ENCODE peak calls at places on chromosomes 5 and 9, in nine cellular contexts. One of them, this sample, is unnamed.

GRCh38 chr5:112049738-112050137 is 292.7 kb upstream of the NREP start:
- DNase-seq in cardiac muscle cell: no peak
- DNase-seq in HEK293T: no peak
- DNase-seq in KG1: no peak
- DNase-seq in stimulated activated naive CD8-positive, alpha-beta T cell treated with anti-CD3 and anti-CD28 coated beads, Interleukin-15, Interleukin-2, amounts not matched to agents 100 U/mL and 50 U/mL, for 24 hours: no peak
- DNase-seq in stimulated activated CD8-positive, alpha-beta memory T cell treated with anti-CD3 and anti-CD28 coated beads, Interleukin-15, amount 100 ng/mL, for 4 hours: no peak
- DNase-seq in astrocyte of the spinal cord: no peak
- DNase-seq in frontal cortex: no peak
- DNase-seq in LHCN-M2: no peak
- DNase-seq in this sample: no peak

GRCh38 chr9:113808391-113809191 is 67.5 kb upstream of the ZNF618 start:
- DNase-seq in HEK293T: no peak
- DNase-seq in frontal cortex: no peak
- DNase-seq in LHCN-M2: peak
- DNase-seq in astrocyte of the spinal cord: peak
- DNase-seq in stimulated activated CD8-positive, alpha-beta memory T cell treated with anti-CD3 and anti-CD28 coated beads, Interleukin-15, amount 100 ng/mL, for 4 hours: no peak
- DNase-seq in stimulated activated naive CD8-positive, alpha-beta T cell treated with anti-CD3 and anti-CD28 coated beads, Interleukin-15, Interleukin-2, amounts not matched to agents 100 U/mL and 50 U/mL, for 24 hours: no peak
- DNase-seq in KG1: no peak
- DNase-seq in cardiac muscle cell: peak
- DNase-seq in this sample: no peak

GRCh38 chr5:54090495-54091084 is 219.8 kb downstream of the ARL15 start:
- DNase-seq in stimulated activated naive CD8-positive, alpha-beta T cell treated with anti-CD3 and anti-CD28 coated beads, Interleukin-15, Interleukin-2, amounts not matched to agents 100 U/mL and 50 U/mL, for 24 hours: no peak
- DNase-seq in frontal cortex: no peak
- DNase-seq in LHCN-M2: peak
- DNase-seq in cardiac muscle cell: peak
- DNase-seq in HEK293T: peak
- DNase-seq in stimulated activated CD8-positive, alpha-beta memory T cell treated with anti-CD3 and anti-CD28 coated beads, Interleukin-15, amount 100 ng/mL, for 4 hours: no peak
- DNase-seq in KG1: no peak
- DNase-seq in astrocyte of the spinal cord: peak
- DNase-seq in this sample: no peak

GRCh38 chr9:88775559-88775958 is 215.7 kb upstream of the S1PR3 start:
- DNase-seq in HEK293T: no peak
- DNase-seq in LHCN-M2: no peak
- DNase-seq in KG1: no peak
- DNase-seq in astrocyte of the spinal cord: peak
- DNase-seq in frontal cortex: no peak
- DNase-seq in stimulated activated CD8-positive, alpha-beta memory T cell treated with anti-CD3 and anti-CD28 coated beads, Interleukin-15, amount 100 ng/mL, for 4 hours: no peak
- DNase-seq in cardiac muscle cell: no peak
- DNase-seq in stimulated activated naive CD8-positive, alpha-beta T cell treated with anti-CD3 and anti-CD28 coated beads, Interleukin-15, Interleukin-2, amounts not matched to agents 100 U/mL and 50 U/mL, for 24 hours: no peak
- DNase-seq in this sample: no peak

GRCh38 chr5:179258001-179258921 is 87.0 kb downstream of the ADAMTS2 start:
- DNase-seq in frontal cortex: no peak
- DNase-seq in LHCN-M2: no peak
- DNase-seq in HEK293T: no peak
- DNase-seq in astrocyte of the spinal cord: no peak
- DNase-seq in stimulated activated naive CD8-positive, alpha-beta T cell treated with anti-CD3 and anti-CD28 coated beads, Interleukin-15, Interleukin-2, amounts not matched to agents 100 U/mL and 50 U/mL, for 24 hours: no peak
- DNase-seq in KG1: no peak
- DNase-seq in cardiac muscle cell: no peak
- DNase-seq in stimulated activated CD8-positive, alpha-beta memory T cell treated with anti-CD3 and anti-CD28 coated beads, Interleukin-15, amount 100 ng/mL, for 4 hours: no peak
- DNase-seq in this sample: no peak

GRCh38 chr5:43780586-43780985 is 177.6 kb downstream of the NNT start:
- DNase-seq in stimulated activated CD8-positive, alpha-beta memory T cell treated with anti-CD3 and anti-CD28 coated beads, Interleukin-15, amount 100 ng/mL, for 4 hours: no peak
- DNase-seq in cardiac muscle cell: peak
- DNase-seq in astrocyte of the spinal cord: peak
- DNase-seq in stimulated activated naive CD8-positive, alpha-beta T cell treated with anti-CD3 and anti-CD28 coated beads, Interleukin-15, Interleukin-2, amounts not matched to agents 100 U/mL and 50 U/mL, for 24 hours: no peak
- DNase-seq in HEK293T: no peak
- DNase-seq in frontal cortex: no peak
- DNase-seq in KG1: no peak
- DNase-seq in LHCN-M2: peak
- DNase-seq in this sample: no peak

GRCh38 chr5:172509405-172509781 is 55.1 kb upstream of the SH3PXD2B start:
- DNase-seq in cardiac muscle cell: no peak
- DNase-seq in astrocyte of the spinal cord: no peak
- DNase-seq in HEK293T: no peak
- DNase-seq in LHCN-M2: no peak
- DNase-seq in stimulated activated CD8-positive, alpha-beta memory T cell treated with anti-CD3 and anti-CD28 coated beads, Interleukin-15, amount 100 ng/mL, for 4 hours: no peak
- DNase-seq in stimulated activated naive CD8-positive, alpha-beta T cell treated with anti-CD3 and anti-CD28 coated beads, Interleukin-15, Interleukin-2, amounts not matched to agents 100 U/mL and 50 U/mL, for 24 hours: no peak
- DNase-seq in frontal cortex: no peak
- DNase-seq in KG1: no peak
- DNase-seq in this sample: no peak

GRCh38 chr5:109921735-109922395 is 232.1 kb downstream of the MAN2A1 start:
- DNase-seq in astrocyte of the spinal cord: no peak
- DNase-seq in stimulated activated naive CD8-positive, alpha-beta T cell treated with anti-CD3 and anti-CD28 coated beads, Interleukin-15, Interleukin-2, amounts not matched to agents 100 U/mL and 50 U/mL, for 24 hours: peak
- DNase-seq in stimulated activated CD8-positive, alpha-beta memory T cell treated with anti-CD3 and anti-CD28 coated beads, Interleukin-15, amount 100 ng/mL, for 4 hours: no peak
- DNase-seq in HEK293T: no peak
- DNase-seq in LHCN-M2: peak
- DNase-seq in KG1: no peak
- DNase-seq in cardiac muscle cell: no peak
- DNase-seq in frontal cortex: no peak
- DNase-seq in this sample: peak

GRCh38 chr9:107523539-107523938 is 34.0 kb upstream of the KLF4 start:
- DNase-seq in stimulated activated CD8-positive, alpha-beta memory T cell treated with anti-CD3 and anti-CD28 coated beads, Interleukin-15, amount 100 ng/mL, for 4 hours: no peak
- DNase-seq in astrocyte of the spinal cord: no peak
- DNase-seq in LHCN-M2: no peak
- DNase-seq in HEK293T: no peak
- DNase-seq in cardiac muscle cell: no peak
- DNase-seq in stimulated activated naive CD8-positive, alpha-beta T cell treated with anti-CD3 and anti-CD28 coated beads, Interleukin-15, Interleukin-2, amounts not matched to agents 100 U/mL and 50 U/mL, for 24 hours: no peak
- DNase-seq in frontal cortex: no peak
- DNase-seq in KG1: no peak
- DNase-seq in this sample: no peak

GRCh38 chr5:39328731-39329130 is 35.6 kb downstream of the C9 start:
- DNase-seq in astrocyte of the spinal cord: no peak
- DNase-seq in stimulated activated naive CD8-positive, alpha-beta T cell treated with anti-CD3 and anti-CD28 coated beads, Interleukin-15, Interleukin-2, amounts not matched to agents 100 U/mL and 50 U/mL, for 24 hours: no peak
- DNase-seq in frontal cortex: no peak
- DNase-seq in LHCN-M2: no peak
- DNase-seq in stimulated activated CD8-positive, alpha-beta memory T cell treated with anti-CD3 and anti-CD28 coated beads, Interleukin-15, amount 100 ng/mL, for 4 hours: no peak
- DNase-seq in HEK293T: no peak
- DNase-seq in KG1: no peak
- DNase-seq in cardiac muscle cell: peak
- DNase-seq in this sample: no peak

GRCh38 chr9:100652850-100653249 is 75.0 kb downstream of the CAVIN4 start:
- DNase-seq in astrocyte of the spinal cord: no peak
- DNase-seq in KG1: no peak
- DNase-seq in stimulated activated CD8-positive, alpha-beta memory T cell treated with anti-CD3 and anti-CD28 coated beads, Interleukin-15, amount 100 ng/mL, for 4 hours: no peak
- DNase-seq in LHCN-M2: peak
- DNase-seq in cardiac muscle cell: no peak
- DNase-seq in HEK293T: no peak
- DNase-seq in stimulated activated naive CD8-positive, alpha-beta T cell treated with anti-CD3 and anti-CD28 coated beads, Interleukin-15, Interleukin-2, amounts not matched to agents 100 U/mL and 50 U/mL, for 24 hours: no peak
- DNase-seq in frontal cortex: no peak
- DNase-seq in this sample: no peak

GRCh38 chr5:136388474-136388873 is 23.1 kb upstream of the TRPC7 start:
- DNase-seq in cardiac muscle cell: no peak
- DNase-seq in LHCN-M2: no peak
- DNase-seq in KG1: no peak
- DNase-seq in frontal cortex: no peak
- DNase-seq in stimulated activated naive CD8-positive, alpha-beta T cell treated with anti-CD3 and anti-CD28 coated beads, Interleukin-15, Interleukin-2, amounts not matched to agents 100 U/mL and 50 U/mL, for 24 hours: no peak
- DNase-seq in HEK293T: no peak
- DNase-seq in stimulated activated CD8-positive, alpha-beta memory T cell treated with anti-CD3 and anti-CD28 coated beads, Interleukin-15, amount 100 ng/mL, for 4 hours: no peak
- DNase-seq in astrocyte of the spinal cord: no peak
- DNase-seq in this sample: no peak

GRCh38 chr9:120787906-120788305 is 5.3 kb downstream of the FBXW2 start:
- DNase-seq in HEK293T: no peak
- DNase-seq in astrocyte of the spinal cord: no peak
- DNase-seq in cardiac muscle cell: no peak
- DNase-seq in KG1: no peak
- DNase-seq in LHCN-M2: no peak
- DNase-seq in frontal cortex: no peak
- DNase-seq in stimulated activated CD8-positive, alpha-beta memory T cell treated with anti-CD3 and anti-CD28 coated beads, Interleukin-15, amount 100 ng/mL, for 4 hours: no peak
- DNase-seq in stimulated activated naive CD8-positive, alpha-beta T cell treated with anti-CD3 and anti-CD28 coated beads, Interleukin-15, Interleukin-2, amounts not matched to agents 100 U/mL and 50 U/mL, for 24 hours: no peak
- DNase-seq in this sample: no peak